ENCODE peak calls at places on chromosomes 1 and 21, in eight cellular contexts. G, R, Y, O, Q, T, F and D are unnamed samples.

GRCh38 chr1:199550384-199551067 is 477.0 kb upstream of the NR5A2 start:
- DNase-seq in R (peak), G (no peak), T (no peak), O (no peak), F (no peak), Y (no peak), Q (no peak), D (peak)

GRCh38 chr1:151739590-151740355 is 18.5 kb downstream of the RIIAD1 start:
- DNase-seq in R (no peak), G (no peak), Q (no peak), Y (no peak), O (no peak), T (peak), F (no peak), D (no peak)

GRCh38 chr21:27047331-27048314 is 80.7 kb upstream of the ADAMTS5 start:
- DNase-seq in F (no peak), R (no peak), Y (peak), G (no peak), Q (no peak), O (no peak), T (peak), D (no peak)

GRCh38 chr1:157045251-157046218 is at the start of gene ARHGEF11:
- DNase-seq in G (peak), O (peak), Y (peak), F (peak), T (peak), R (peak), Q (peak), D (no peak)

GRCh38 chr1:147168626-147169058 is 3.6 kb downstream of the PRKAB2 start:
- DNase-seq in O (peak), F (no peak), Q (no peak), G (no peak), R (peak), T (no peak), Y (no peak), D (no peak)

GRCh38 chr1:234775477-234776246 is 165.7 kb upstream of the IRF2BP2 start:
- DNase-seq in G (no peak), Y (no peak), F (no peak), O (no peak), Q (no peak), T (peak), R (no peak), D (no peak)

GRCh38 chr1:173050865-173051264 is at the start of gene TNFSF18:
- DNase-seq in G (no peak), R (no peak), T (peak), F (no peak), O (peak), Q (no peak), Y (no peak), D (peak)

GRCh38 chr1:107228704-107229103 is 87.9 kb downstream of the NTNG1 start:
- DNase-seq in F (no peak), Y (peak), T (peak), G (no peak), Q (no peak), R (no peak), O (no peak), D (no peak)

GRCh38 chr1:12450090-12450764 is 167.8 kb downstream of the DHRS3 start:
- DNase-seq in Y (no peak), T (no peak), R (no peak), G (no peak), Q (no peak), F (no peak), O (no peak), D (no peak)

GRCh38 chr1:18530567-18531502 is 50.1 kb downstream of the KLHDC7A start:
- DNase-seq in R (peak), Q (no peak), O (no peak), Y (no peak), G (no peak), T (no peak), F (no peak), D (no peak)

GRCh38 chr21:32423320-32423719 is 10.8 kb downstream of the EVA1C start:
- DNase-seq in G (no peak), T (peak), Y (peak), O (no peak), F (no peak), R (no peak), Q (no peak), D (no peak)

GRCh38 chr21:10425856-10426255 is 95.5 kb upstream of the TPTE start:
- DNase-seq in Q (peak), F (no peak), T (no peak), R (no peak), G (no peak), Y (no peak), O (no peak), D (no peak)

GRCh38 chr1:154857441-154858215 is 12.5 kb downstream of the KCNN3 start:
- DNase-seq in R (no peak), F (no peak), O (no peak), Q (peak), T (no peak), Y (no peak), G (no peak), D (no peak)

GRCh38 chr1:9331558-9332346 is 39.1 kb downstream of the SPSB1 start:
- DNase-seq in F (no peak), T (no peak), O (no peak), Q (no peak), Y (no peak), G (no peak), R (no peak), D (no peak)

GRCh38 chr21:45085700-45086099 is 11.3 kb downstream of the ADARB1 start:
- DNase-seq in Q (no peak), Y (no peak), O (no peak), F (no peak), T (no peak), G (no peak), R (no peak), D (no peak)

GRCh38 chr1:26861286-26861701 is 1.7 kb upstream of the SFN start:
- DNase-seq in R (peak), T (peak), G (no peak), F (no peak), Y (no peak), O (no peak), Q (no peak), D (no peak)

GRCh38 chr1:221234821-221235220 is 355.6 kb downstream of the HLX start:
- DNase-seq in O (no peak), G (no peak), R (no peak), F (no peak), Y (no peak), T (peak), Q (no peak), D (no peak)

GRCh38 chr21:34017127-34017961 is 56.0 kb upstream of the MRPS6 start:
- DNase-seq in Y (no peak), G (no peak), T (no peak), Q (no peak), R (no peak), F (no peak), O (no peak), D (no peak)

GRCh38 chr1:159869173-159869572 is 6.7 kb upstream of the VSIG8 start:
- DNase-seq in Q (no peak), Y (no peak), T (peak), R (peak), G (no peak), O (no peak), F (no peak), D (peak)

GRCh38 chr1:230240446-230241076 is 173.5 kb downstream of the GALNT2 start:
- DNase-seq in G (no peak), Q (no peak), F (no peak), T (no peak), Y (peak), O (no peak), R (no peak), D (no peak)

GRCh38 chr1:196563768-196564167 is 44.5 kb downstream of the KCNT2 start:
- DNase-seq in Q (no peak), O (no peak), G (no peak), F (no peak), T (no peak), Y (no peak), R (no peak), D (no peak)

GRCh38 chr1:217506878-217507277 is 124.0 kb downstream of the GPATCH2 start:
- DNase-seq in T (peak), G (no peak), R (no peak), Y (no peak), O (no peak), Q (no peak), F (no peak), D (no peak)

GRCh38 chr21:34180826-34181359 is 107.5 kb downstream of the MRPS6 start:
- DNase-seq in T (no peak), Y (no peak), R (no peak), G (no peak), Q (no peak), F (no peak), O (no peak), D (no peak)

GRCh38 chr1:180525696-180526000 is 23.3 kb upstream of the ACBD6 start:
- DNase-seq in T (no peak), O (no peak), Y (no peak), G (no peak), Q (no peak), R (no peak), F (no peak), D (no peak)

GRCh38 chr1:153888518-153888917 is 34.3 kb downstream of the GATAD2B start:
- DNase-seq in T (no peak), O (no peak), Y (no peak), R (peak), G (no peak), Q (no peak), F (no peak), D (no peak)

GRCh38 chr1:218350909-218351616 is 5.9 kb downstream of the TGFB2 start:
- DNase-seq in F (no peak), R (no peak), O (no peak), Y (no peak), T (peak), G (no peak), Q (no peak), D (no peak)